ENCODE peak calls at places on chromosomes 1 and 21, in five cellular contexts. Q, S, U, C and X are unnamed samples.

GRCh38 chr1:68136187-68136586 is 85.8 kb upstream of the DIRAS3 start:
- DNase-seq in Q (no peak), S (no peak), U (peak), C (no peak), X (no peak)

GRCh38 chr1:43834280-43835140 is 99.1 kb upstream of the ARTN start:
- DNase-seq in Q (peak), S (no peak), U (peak), C (no peak), X (no peak)

GRCh38 chr1:61358770-61359455 is 276.6 kb downstream of the NFIA start:
- DNase-seq in Q (no peak), S (no peak), U (peak), C (no peak), X (no peak)

GRCh38 chr1:37486680-37487618 is 12.6 kb downstream of the ZC3H12A start:
- DNase-seq in Q (peak), S (peak), U (peak), C (peak), X (peak)

GRCh38 chr1:233598891-233599541 is 14.9 kb upstream of the KCNK1 start:
- DNase-seq in Q (no peak), S (no peak), U (no peak), C (no peak), X (peak)

GRCh38 chr1:161215079-161215478 is at the start of gene FCER1G:
- DNase-seq in Q (peak), S (no peak), U (no peak), C (peak), X (no peak)

GRCh38 chr1:5907966-5908365 is 84.3 kb downstream of the NPHP4 start:
- DNase-seq in Q (no peak), S (no peak), U (no peak), C (no peak), X (no peak)

GRCh38 chr1:32759997-32760623 is 57.0 kb downstream of the YARS1 start:
- DNase-seq in Q (peak), S (peak), U (no peak), C (peak), X (no peak)

GRCh38 chr1:111030590-111030989 is 66.9 kb upstream of the LRIF1 start:
- DNase-seq in Q (peak), S (peak), U (peak), C (no peak), X (peak)

GRCh38 chr1:207959141-207959825 is 48.4 kb upstream of the CD34 start:
- DNase-seq in Q (peak), S (peak), U (peak), C (peak), X (no peak)

GRCh38 chr1:28281608-28282425 is 22.5 kb downstream of the SESN2 start:
- DNase-seq in Q (no peak), S (no peak), U (no peak), C (peak), X (no peak)

GRCh38 chr1:181324797-181325616 is 158.3 kb upstream of the CACNA1E start:
- DNase-seq in Q (no peak), S (no peak), U (no peak), C (no peak), X (no peak)

GRCh38 chr21:38289697-38290096 is 32.9 kb downstream of the KCNJ15 start:
- DNase-seq in Q (peak), S (no peak), U (peak), C (no peak), X (peak)

GRCh38 chr1:3469849-3470649 is 15.6 kb downstream of the ARHGEF16 start:
- DNase-seq in Q (no peak), S (no peak), U (no peak), C (peak), X (no peak)

GRCh38 chr1:3472906-3473305 is 18.4 kb downstream of the ARHGEF16 start:
- DNase-seq in Q (no peak), S (no peak), U (no peak), C (no peak), X (no peak)

GRCh38 chr1:3470650-3471355 is 16.3 kb downstream of the ARHGEF16 start:
- DNase-seq in Q (no peak), S (no peak), U (no peak), C (no peak), X (no peak)

GRCh38 chr1:3472088-3472850 is 17.8 kb downstream of the ARHGEF16 start:
- DNase-seq in Q (no peak), S (no peak), U (no peak), C (peak), X (no peak)

DNA sequence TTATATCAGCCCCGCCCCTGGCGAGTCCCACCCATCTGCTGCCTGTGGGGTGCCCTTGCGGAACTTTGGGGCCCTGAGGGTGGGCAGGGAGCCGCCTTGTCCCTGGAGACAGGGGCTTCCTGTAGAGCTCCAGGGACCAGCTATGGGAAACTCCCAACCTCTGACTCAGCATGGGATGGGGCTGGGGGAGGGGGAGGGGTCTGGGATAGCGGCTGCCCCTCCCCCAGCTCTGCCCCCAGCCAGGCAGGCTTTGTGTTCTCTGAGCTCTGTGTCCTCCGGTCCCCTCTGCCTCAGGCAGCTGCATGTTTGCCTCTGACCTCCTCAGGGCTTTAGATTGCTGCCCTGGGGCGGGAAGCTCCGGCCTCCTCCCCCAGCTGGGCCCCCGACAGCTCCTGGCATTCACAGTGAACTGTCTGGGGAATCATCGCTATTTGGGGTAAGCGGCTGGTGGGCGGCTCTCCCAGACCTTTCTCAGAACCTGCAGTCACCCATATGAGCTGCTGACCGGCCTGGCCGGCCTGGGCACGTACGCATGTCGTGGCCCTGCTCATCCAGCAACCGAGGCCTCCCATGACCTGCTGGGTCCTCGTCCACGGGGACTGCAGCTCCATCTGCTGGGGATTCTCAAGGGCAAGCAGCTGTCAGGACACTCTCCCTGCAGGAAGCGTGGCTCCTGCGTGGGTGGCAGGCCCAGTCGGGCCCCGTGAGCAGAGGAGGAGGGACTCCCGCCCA is 17.1 kb downstream of the ARHGEF16 start:
- DNase-seq in Q (no peak), S (no peak), U (peak), C (no peak), X (no peak)
- TF ChIP-seq CTCF in Q (no peak), S (no peak), U (peak), C (no peak), X (no peak)

GRCh38 chr1:157819215-157819614 is 705 bp downstream of the FCRL1 start:
- DNase-seq in Q (no peak), S (no peak), U (no peak), C (no peak), X (no peak)

GRCh38 chr1:157819886-157820285 is at the start of gene FCRL1:
- DNase-seq in Q (no peak), S (no peak), U (no peak), C (no peak), X (no peak)

GRCh38 chr1:157820299-157820698 is 379 bp upstream of the FCRL1 start:
- DNase-seq in Q (no peak), S (no peak), U (no peak), C (no peak), X (no peak)
- H3K4me3 ChIP-seq in Q (no peak), S (no peak), U (no peak), C (no peak), X (no peak)

DNA sequence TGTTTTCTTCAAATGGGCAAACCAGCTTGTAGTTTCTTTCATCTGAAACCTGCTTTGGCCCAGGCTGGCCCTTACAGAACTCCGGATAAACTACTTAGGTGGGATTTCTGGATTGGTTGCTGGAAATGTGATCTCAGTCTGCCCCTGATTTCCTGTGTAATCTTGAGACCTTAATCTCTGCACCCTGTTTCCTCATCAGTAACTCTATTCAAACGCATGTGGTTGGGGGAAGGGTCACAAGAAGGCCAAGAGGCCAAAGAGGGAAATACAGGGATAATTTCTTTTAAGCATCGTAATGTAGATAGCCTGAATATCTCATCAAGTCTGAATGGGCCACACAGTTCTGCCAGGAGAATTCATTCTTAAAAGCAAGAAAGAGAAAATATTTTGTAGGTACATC is 483.6 kb downstream of the LTN1 start:
- DNase-seq in Q (no peak), S (no peak), U (no peak), C (no peak), X (no peak)
- TF ChIP-seq CTCF in Q (no peak), S (no peak), U (no peak), C (no peak), X (no peak)

GRCh38 chr1:108316545-108316944 is 72.7 kb upstream of the NBPF4 start:
- DNase-seq in Q (no peak), S (no peak), U (peak), C (no peak), X (no peak)

GRCh38 chr1:108314815-108315214 is 70.9 kb upstream of the NBPF4 start:
- DNase-seq in Q (no peak), S (no peak), U (no peak), C (no peak), X (no peak)
- H3K4me3 ChIP-seq in Q (no peak), S (no peak), U (no peak), C (no peak), X (no peak)

DNA sequence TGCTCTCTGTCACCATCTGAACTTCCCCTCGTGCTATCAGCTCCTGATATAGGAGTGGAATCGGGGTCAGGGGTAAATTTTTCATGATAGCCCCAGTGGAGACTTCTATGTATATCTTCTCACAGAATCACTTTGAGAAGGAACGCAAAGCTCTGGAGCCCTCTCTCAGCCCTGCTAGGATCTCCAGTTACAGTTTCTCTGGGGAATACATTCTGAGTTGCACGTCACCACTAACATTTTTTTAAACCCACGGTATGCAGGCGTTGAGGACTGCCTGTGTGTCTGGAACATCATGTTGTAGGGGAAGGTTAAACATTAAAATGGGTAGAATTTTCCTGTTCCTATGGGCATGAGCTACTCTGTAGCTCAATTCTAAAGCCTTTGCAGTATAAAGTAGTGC is 116.4 kb upstream of the FAM78B start:
- DNase-seq in Q (no peak), S (no peak), U (no peak), C (no peak), X (no peak)
- TF ChIP-seq CTCF in Q (no peak), S (no peak), U (no peak), C (no peak), X (no peak)

GRCh38 chr1:168085401-168085872 is 51.3 kb downstream of the GPR161 start:
- DNase-seq in Q (no peak), S (peak), U (no peak), C (no peak), X (no peak)
- H3K4me3 ChIP-seq in Q (no peak), S (no peak), U (no peak), C (no peak), X (no peak)

DNA sequence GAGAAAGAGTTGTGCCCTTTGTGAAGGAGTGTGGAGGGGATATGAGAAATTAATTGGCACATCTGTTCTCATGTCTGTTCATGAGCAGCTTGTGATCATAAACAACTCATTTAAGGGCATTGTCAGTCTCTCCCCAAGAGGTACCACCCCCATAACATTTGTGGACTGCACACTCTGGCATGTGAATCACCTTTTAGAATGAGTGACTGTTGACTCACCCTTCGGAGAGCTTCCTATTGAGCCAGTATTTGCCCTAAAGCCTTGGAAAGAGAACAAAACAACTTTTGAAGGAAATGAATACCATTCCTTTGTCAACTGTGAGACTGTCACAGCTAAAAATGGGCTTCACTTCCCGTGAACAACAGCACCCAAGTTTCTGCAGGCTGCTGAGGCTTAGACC is 27.5 kb upstream of the MYSM1 start:
- DNase-seq in Q (no peak), S (no peak), U (peak), C (no peak), X (no peak)
- TF ChIP-seq CTCF in Q (no peak), S (no peak), U (no peak), C (no peak), X (no peak)

DNA sequence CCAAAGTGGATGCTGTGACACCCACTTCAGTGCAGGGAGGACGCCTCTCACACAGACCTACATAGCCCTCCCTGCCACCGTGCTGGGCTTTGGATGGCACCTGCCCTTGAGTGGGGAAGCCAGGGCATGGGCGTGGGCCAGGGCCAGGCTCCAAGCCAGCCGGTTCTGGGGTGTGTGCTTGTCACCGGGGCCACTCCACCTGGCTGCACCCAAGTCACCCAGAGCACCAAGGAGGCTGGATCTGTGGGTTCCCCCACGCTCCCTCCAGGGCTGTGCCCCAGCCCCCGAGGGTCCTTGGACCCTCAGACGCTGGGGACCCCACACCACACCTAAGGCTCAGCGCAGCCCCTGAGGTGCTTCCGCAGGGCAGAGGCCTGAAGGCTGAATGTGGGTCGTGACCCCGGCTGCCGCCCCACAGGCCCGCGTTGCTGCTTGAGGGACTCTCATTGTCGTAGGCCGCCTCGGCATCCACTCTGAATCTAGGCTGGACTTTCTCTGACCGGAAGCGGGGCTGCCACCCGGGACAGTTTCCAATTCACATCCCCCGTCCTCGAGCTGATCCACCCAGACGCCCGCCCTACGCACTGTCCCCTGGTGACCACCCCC is 1.5 kb downstream of the MXRA8 start:
- DNase-seq in Q (no peak), S (no peak), U (no peak), C (no peak), X (no peak)
- H3K4me3 ChIP-seq in Q (no peak), S (no peak), U (peak), C (no peak), X (no peak)

GRCh38 chr1:194935864-194936263 is 1672.4 kb downstream of the KCNT2 start:
- DNase-seq in Q (no peak), S (no peak), U (no peak), C (no peak), X (no peak)
- TF ChIP-seq CTCF in Q (no peak), S (no peak), U (no peak), C (no peak), X (peak)

GRCh38 chr1:26169669-26170471 is at the start of gene ZNF593:
- DNase-seq in Q (peak), S (peak), U (peak), C (peak), X (peak)
- H3K4me3 ChIP-seq in Q (peak), S (peak), U (peak), C (peak), X (peak)